ENCODE peak calls at places on chromosomes 7 and 10, in ten cellular contexts. G is activated CD4-positive, alpha-beta memory T cell treated with anti-CD3 and anti-CD28 coated beads for 36 hours; W is Calu3; E is GM03348; V is HL-60; X is psoas muscle; N is stimulated activated CD4-positive, alpha-beta T cell treated with anti-CD3 and anti-CD28 coated beads, Interleukin-2, amount 100 ng/mL, for 24 hours; S is lung; F is NCI-H2081; Y is fibroblast of the aortic adventitia. R is an unnamed sample.

GRCh38 chr7:7099584-7100014 is 82.7 kb upstream of the C1GALT1 start:
- DNase-seq in G (no peak), W (peak), E (peak), V (no peak), X (peak), N (no peak), S (peak), F (no peak), Y (peak), R (peak)

GRCh38 chr7:137606061-137606674 is 240.6 kb downstream of the DGKI start:
- DNase-seq in G (no peak), W (no peak), E (peak), V (no peak), X (no peak), N (no peak), S (no peak), F (peak), Y (peak), R (peak)

GRCh38 chr10:44361080-44361479 is 23.8 kb downstream of the CXCL12 start:
- DNase-seq in G (no peak), W (no peak), E (no peak), V (no peak), X (no peak), N (no peak), S (no peak), F (no peak), Y (no peak), R (no peak)

GRCh38 chr10:73110345-73110849 is at the start of gene NUDT13:
- DNase-seq in G (peak), W (peak), E (peak), V (peak), X (peak), N (peak), S (peak), F (no peak), Y (peak), R (peak)

GRCh38 chr10:101843032-101843991 is at the start of gene KCNIP2:
- DNase-seq in G (peak), W (peak), E (peak), V (peak), X (no peak), N (peak), S (no peak), F (peak), Y (no peak), R (peak)

GRCh38 chr7:140231779-140232491 is 55.2 kb upstream of the KDM7A start:
- DNase-seq in G (no peak), W (no peak), E (no peak), V (no peak), X (no peak), N (no peak), S (no peak), F (peak), Y (no peak), R (no peak)

GRCh38 chr7:51545131-51545530 is 228.5 kb upstream of the COBL start:
- DNase-seq in G (no peak), W (no peak), E (no peak), V (no peak), X (no peak), N (no peak), S (no peak), F (no peak), Y (no peak), R (no peak)

GRCh38 chr10:131248376-131249165 is 63.0 kb downstream of the TCERG1L start:
- DNase-seq in G (no peak), W (no peak), E (no peak), V (no peak), X (no peak), N (no peak), S (no peak), F (no peak), Y (no peak), R (no peak)

GRCh38 chr10:97852277-97852676 is 2.6 kb downstream of the GOLGA7B start:
- DNase-seq in G (no peak), W (no peak), E (no peak), V (no peak), X (no peak), N (no peak), S (no peak), F (no peak), Y (no peak), R (no peak)

GRCh38 chr7:69994218-69994617 is 395.9 kb downstream of the AUTS2 start:
- DNase-seq in G (no peak), W (no peak), E (no peak), V (no peak), X (no peak), N (no peak), S (no peak), F (no peak), Y (no peak), R (no peak)

GRCh38 chr7:1992554-1992953 is 240.2 kb downstream of the MAD1L1 start:
- DNase-seq in G (no peak), W (no peak), E (no peak), V (no peak), X (no peak), N (no peak), S (no peak), F (no peak), Y (no peak), R (no peak)

GRCh38 chr7:104442461-104442860 is 114.1 kb downstream of the LHFPL3 start:
- DNase-seq in G (no peak), W (no peak), E (no peak), V (no peak), X (no peak), N (no peak), S (no peak), F (no peak), Y (no peak), R (no peak)

GRCh38 chr7:23530901-23531793 is 634 bp downstream of the TRA2A start:
- DNase-seq in G (peak), W (peak), E (peak), V (peak), X (peak), N (peak), S (peak), F (peak), Y (peak), R (peak)

GRCh38 chr7:74587435-74588126 is 69.9 kb upstream of the GTF2I start:
- DNase-seq in G (no peak), W (peak), E (peak), V (no peak), X (peak), N (no peak), S (peak), F (no peak), Y (peak), R (peak)

GRCh38 chr10:34567854-34568253 is 247.2 kb downstream of the PARD3 start:
- DNase-seq in G (no peak), W (no peak), E (no peak), V (no peak), X (no peak), N (no peak), S (no peak), F (no peak), Y (no peak), R (no peak)

GRCh38 chr10:26890956-26891355 is 30.2 kb upstream of the ABI1 start:
- DNase-seq in G (peak), W (peak), E (peak), V (peak), X (no peak), N (peak), S (peak), F (peak), Y (peak), R (peak)

GRCh38 chr7:3028071-3028766 is 15.4 kb downstream of the CARD11 start:
- DNase-seq in G (peak), W (peak), E (no peak), V (no peak), X (peak), N (peak), S (no peak), F (no peak), Y (peak), R (no peak)

GRCh38 chr7:44176486-44176885 is 12.8 kb downstream of the GCK start:
- DNase-seq in G (no peak), W (no peak), E (no peak), V (no peak), X (no peak), N (no peak), S (no peak), F (no peak), Y (no peak), R (no peak)

GRCh38 chr7:55206235-55207029 is 158.7 kb upstream of the LANCL2 start:
- DNase-seq in G (peak), W (no peak), E (no peak), V (no peak), X (no peak), N (no peak), S (no peak), F (no peak), Y (no peak), R (no peak)